ENCODE peak calls at places on chromosomes 2 and 18, in four cellular contexts. A, M, I and Q are unnamed samples. For H3K4me1, the result is how much of the 10 kb centered on the place peaks cover.

GRCh38 chr2:229852565-229852964 is 69.2 kb downstream of the TRIP12 start:
- DNase-seq in M (no peak), A (no peak), I (no peak), Q (no peak)

GRCh38 chr2:1974391-1974790 is 230.1 kb upstream of the PXDN start:
- DNase-seq in A (no peak), M (no peak), I (no peak), Q (no peak)

GRCh38 chr2:227366861-227367800 is 12.0 kb downstream of the TM4SF20 start:
- DNase-seq in M (no peak), I (no peak), A (peak), Q (no peak)

GRCh38 chr18:9488535-9488934 is 13.2 kb downstream of the RALBP1 start:
- DNase-seq in M (no peak), A (no peak), I (no peak), Q (no peak)

GRCh38 chr2:30969006-30969405 is 161.8 kb upstream of the CAPN13 start:
- DNase-seq in M (no peak), I (no peak), A (peak), Q (no peak)

GRCh38 chr2:204550738-204551137 is 5.5 kb downstream of the PARD3B start:
- DNase-seq in M (no peak), A (no peak), I (no peak), Q (no peak)

GRCh38 chr18:35956226-35956625 is 16.3 kb upstream of the RMP24 start:
- DNase-seq in M (no peak), A (no peak), I (no peak), Q (no peak)

GRCh38 chr2:207434903-207435302 is 94.9 kb upstream of the CREB1 start:
- DNase-seq in A (no peak), M (no peak), I (no peak), Q (no peak)

GRCh38 chr2:216633616-216634316 is 546 bp downstream of the IGFBP2 start:
- DNase-seq in M (no peak), I (no peak), A (peak), Q (no peak)

GRCh38 chr2:206979922-206980321 is 40.6 kb downstream of the CPO start:
- DNase-seq in A (no peak), M (no peak), I (no peak), Q (no peak)

GRCh38 chr2:55839182-55839819 is 84.3 kb downstream of the EFEMP1 start:
- DNase-seq in I (no peak), A (peak), M (peak), Q (peak)

GRCh38 chr18:2486426-2486825 is 84.9 kb downstream of the METTL4 start:
- DNase-seq in M (no peak), A (no peak), I (no peak), Q (no peak)

GRCh38 chr2:239229545-239230279 is 171.1 kb downstream of the HDAC4 start:
- DNase-seq in A (no peak), I (no peak), M (no peak), Q (no peak)

GRCh38 chr2:239233576-239233975 is 167.2 kb downstream of the HDAC4 start:
- DNase-seq in A (no peak), I (no peak), M (no peak), Q (no peak)

GRCh38 chr2:239227661-239228371 is 173.0 kb downstream of the HDAC4 start:
- DNase-seq in A (peak), M (no peak), I (no peak), Q (no peak)

GRCh38 chr2:239232195-239232578 is 168.6 kb downstream of the HDAC4 start:
- DNase-seq in M (no peak), I (no peak), A (no peak), Q (no peak)

GRCh38 chr2:239230318-239231052 is 170.3 kb downstream of the HDAC4 start:
- DNase-seq in M (no peak), I (no peak), A (no peak), Q (no peak)
- H3K4me1 ChIP-seq in M (under half), I (under half), A (under half), Q (under half)

GRCh38 chr2:12278217-12278755 is 438.4 kb upstream of the TRIB2 start:
- DNase-seq in A (no peak), M (no peak), I (no peak), Q (no peak)
- H2AFZ ChIP-seq in A (no peak), M (no peak), I (no peak), Q (no peak)

GRCh38 chr18:72871091-72871490 is 3.3 kb upstream of the NETO1 start:
- DNase-seq in I (no peak), M (no peak), A (peak), Q (no peak)

GRCh38 chr18:72868666-72869661 is 1.2 kb upstream of the NETO1 start:
- DNase-seq in M (peak), A (no peak), I (no peak), Q (no peak)

GRCh38 chr18:72867721-72868665 is at the start of gene NETO1:
- DNase-seq in A (no peak), I (no peak), M (peak), Q (no peak)

GRCh38 chr18:72866901-72867701 is 686 bp downstream of the NETO1 start:
- DNase-seq in A (no peak), I (no peak), M (peak), Q (no peak)

DNA sequence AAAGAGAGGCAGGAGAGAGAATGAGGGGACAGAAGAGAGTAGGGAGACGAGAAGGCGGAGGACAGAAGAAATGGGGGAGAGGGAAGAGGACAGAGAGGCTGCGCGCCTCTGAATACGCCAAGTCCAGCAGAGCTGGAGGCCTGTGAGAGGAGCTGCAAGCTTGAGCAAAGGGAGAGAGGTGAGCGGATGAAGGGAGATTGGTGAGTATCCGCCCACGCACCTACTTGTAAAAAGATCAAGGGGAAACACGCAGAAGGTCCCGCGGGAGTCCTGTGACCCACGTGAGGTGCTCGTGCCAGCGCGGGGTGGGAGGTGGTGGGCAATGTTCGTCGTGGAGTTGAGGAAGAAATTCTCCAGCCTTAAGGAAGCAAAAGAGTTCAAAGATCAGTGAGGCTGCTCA is 2.0 kb upstream of the NETO1 start:
- DNase-seq in M (peak), A (no peak), I (no peak), Q (no peak)
- H3K4me3 ChIP-seq in M (peak), A (no peak), I (no peak), Q (no peak)

GRCh38 chr2:134248913-134249312 is 5.0 kb upstream of the MGAT5 start:
- DNase-seq in I (no peak), M (no peak), A (no peak), Q (no peak)
- H3K4me1 ChIP-seq in I (half or more), M (under half), A (under half), Q (under half)

DNA sequence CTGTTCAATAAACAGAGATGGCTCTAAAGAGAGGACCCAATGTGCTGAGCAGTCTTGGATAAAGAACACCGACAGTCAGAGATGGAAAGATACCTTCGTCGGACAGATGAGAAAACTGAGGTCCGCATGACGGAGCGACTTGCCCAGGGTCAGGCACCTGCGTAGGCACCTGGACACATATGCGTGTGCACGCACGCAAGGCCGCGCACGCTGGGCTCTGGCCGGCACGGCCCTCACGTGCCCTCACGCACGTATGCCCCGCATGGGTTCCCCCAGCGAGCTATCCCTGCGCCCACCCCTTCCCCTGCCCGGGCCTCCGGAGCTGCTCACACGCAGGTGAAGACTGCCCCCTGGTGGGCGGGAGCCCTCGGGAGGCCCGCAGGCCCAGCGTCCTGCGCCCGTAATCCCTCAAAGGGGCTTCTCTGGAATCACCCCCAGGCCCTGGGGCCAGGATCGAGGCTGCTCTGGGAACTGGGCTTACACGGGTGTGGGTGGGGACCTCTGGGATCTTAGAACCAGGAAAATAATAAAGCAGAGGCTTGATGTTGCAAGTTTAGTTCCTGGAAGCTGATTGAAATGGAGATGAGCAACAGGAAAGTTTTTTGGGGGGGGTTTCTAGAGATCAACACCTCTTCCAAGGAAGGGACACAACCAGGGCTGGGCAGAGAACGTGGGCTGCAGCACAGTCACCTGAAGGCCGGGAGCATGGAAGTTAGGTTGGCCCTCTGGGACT is 246.3 kb downstream of the TNS1 start:
- DNase-seq in I (peak), M (peak), A (peak), Q (peak)
- H2AFZ ChIP-seq in I (no peak), M (peak), A (no peak), Q (peak)

GRCh38 chr2:59249441-59250330 is 1008.6 kb upstream of the FANCL start:
- DNase-seq in I (no peak), M (peak), A (no peak), Q (peak)
- H3K4me3 ChIP-seq in I (no peak), M (no peak), A (peak), Q (no peak)

GRCh38 chr2:157785866-157786662 is 90.1 kb downstream of the ACVR1 start:
- DNase-seq in M (no peak), I (no peak), A (no peak), Q (no peak)

GRCh38 chr2:157789161-157789720 is 86.9 kb downstream of the ACVR1 start:
- DNase-seq in I (no peak), M (no peak), A (no peak), Q (no peak)

GRCh38 chr2:157786663-157787363 is 89.3 kb downstream of the ACVR1 start:
- DNase-seq in I (no peak), M (no peak), A (no peak), Q (no peak)

GRCh38 chr2:157788201-157788600 is 87.9 kb downstream of the ACVR1 start:
- DNase-seq in I (no peak), M (no peak), A (no peak), Q (no peak)

DNA sequence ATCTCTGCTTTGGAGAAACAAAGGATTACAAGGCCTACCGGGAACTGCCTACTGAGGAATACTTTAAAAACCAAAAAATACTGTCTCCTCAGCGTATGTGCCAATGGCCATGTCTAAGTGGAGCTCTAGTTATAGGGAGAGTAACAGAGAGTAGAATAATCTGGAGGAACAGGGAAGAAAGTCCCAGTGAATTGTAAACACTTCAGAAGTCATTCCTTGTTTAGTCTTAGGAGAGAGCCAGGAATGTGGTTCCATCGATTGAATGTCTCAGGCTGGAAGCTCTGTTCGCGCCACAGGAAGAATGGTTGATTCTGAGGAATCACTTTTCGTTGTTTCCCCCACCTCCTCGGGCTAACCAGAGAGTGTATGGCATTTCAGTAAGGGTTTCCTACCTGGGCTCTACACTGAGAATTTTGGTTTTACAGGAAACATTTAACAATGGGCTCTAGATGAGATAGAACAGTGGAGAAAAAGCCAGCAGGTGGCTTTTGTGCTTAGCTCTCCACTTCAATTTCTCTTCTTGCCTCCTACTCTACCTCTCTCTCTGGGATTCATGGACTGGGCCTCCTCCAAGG is 88.7 kb downstream of the ACVR1 start:
- DNase-seq in I (no peak), M (no peak), A (no peak), Q (no peak)
- H3K4me1 ChIP-seq in I (under half), M (under half), A (under half), Q (under half)